ENCODE peak calls at places on chromosomes 16 and 17, in ten cellular contexts. One of them, this sample, is unnamed.

GRCh38 chr17:75457047-75457654 is 716 bp downstream of the TMEM94 start:
- DNase-seq in esophagus muscularis mucosa: no peak
- DNase-seq in suprapubic skin: no peak
- DNase-seq in stomach: peak
- DNase-seq in transverse colon: no peak
- DNase-seq in sigmoid colon: no peak
- DNase-seq in A549: peak
- DNase-seq in H1: peak
- DNase-seq in HepG2: no peak
- DNase-seq in tibial nerve: no peak
- DNase-seq in this sample: peak

GRCh38 chr17:45314761-45315549 is 1.9 kb downstream of the MAP3K14 start:
- DNase-seq in suprapubic skin: no peak
- DNase-seq in esophagus muscularis mucosa: no peak
- DNase-seq in A549: peak
- DNase-seq in HepG2: no peak
- DNase-seq in H1: no peak
- DNase-seq in stomach: no peak
- DNase-seq in sigmoid colon: no peak
- DNase-seq in tibial nerve: no peak
- DNase-seq in transverse colon: no peak
- DNase-seq in this sample: no peak

GRCh38 chr17:61234102-61234750 is 165.4 kb upstream of the TBX2 start:
- DNase-seq in stomach: no peak
- DNase-seq in HepG2: no peak
- DNase-seq in transverse colon: no peak
- DNase-seq in suprapubic skin: no peak
- DNase-seq in sigmoid colon: no peak
- DNase-seq in esophagus muscularis mucosa: no peak
- DNase-seq in H1: no peak
- DNase-seq in A549: no peak
- DNase-seq in tibial nerve: no peak
- DNase-seq in this sample: no peak

GRCh38 chr16:78242231-78242630 is 142.8 kb downstream of the WWOX start:
- DNase-seq in esophagus muscularis mucosa: peak
- DNase-seq in suprapubic skin: no peak
- DNase-seq in stomach: no peak
- DNase-seq in tibial nerve: no peak
- DNase-seq in HepG2: peak
- DNase-seq in sigmoid colon: no peak
- DNase-seq in A549: no peak
- DNase-seq in transverse colon: no peak
- DNase-seq in H1: no peak
- DNase-seq in this sample: no peak

GRCh38 chr16:74830646-74831045 is 56.0 kb upstream of the FA2H start:
- DNase-seq in A549: no peak
- DNase-seq in H1: no peak
- DNase-seq in stomach: no peak
- DNase-seq in sigmoid colon: no peak
- DNase-seq in tibial nerve: no peak
- DNase-seq in suprapubic skin: no peak
- DNase-seq in esophagus muscularis mucosa: no peak
- DNase-seq in transverse colon: no peak
- DNase-seq in HepG2: no peak
- DNase-seq in this sample: no peak

GRCh38 chr17:55577687-55578086 is 66.4 kb upstream of the SMIM36 start:
- DNase-seq in transverse colon: no peak
- DNase-seq in sigmoid colon: no peak
- DNase-seq in A549: no peak
- DNase-seq in HepG2: no peak
- DNase-seq in stomach: no peak
- DNase-seq in H1: no peak
- DNase-seq in esophagus muscularis mucosa: no peak
- DNase-seq in suprapubic skin: no peak
- DNase-seq in tibial nerve: no peak
- DNase-seq in this sample: peak

GRCh38 chr17:17682293-17682736 is 1.1 kb downstream of the RAI1 start:
- DNase-seq in stomach: peak
- DNase-seq in HepG2: no peak
- DNase-seq in H1: no peak
- DNase-seq in suprapubic skin: no peak
- DNase-seq in sigmoid colon: peak
- DNase-seq in transverse colon: peak
- DNase-seq in tibial nerve: no peak
- DNase-seq in A549: peak
- DNase-seq in esophagus muscularis mucosa: no peak
- DNase-seq in this sample: peak

GRCh38 chr17:44108440-44109311 is 14.8 kb downstream of the HDAC5 start:
- DNase-seq in HepG2: peak
- DNase-seq in A549: peak
- DNase-seq in sigmoid colon: peak
- DNase-seq in tibial nerve: peak
- DNase-seq in stomach: peak
- DNase-seq in esophagus muscularis mucosa: peak
- DNase-seq in suprapubic skin: peak
- DNase-seq in H1: no peak
- DNase-seq in transverse colon: peak
- DNase-seq in this sample: peak

GRCh38 chr17:82737981-82738877 is 2.8 kb downstream of the FN3K start:
- DNase-seq in A549: no peak
- DNase-seq in suprapubic skin: no peak
- DNase-seq in sigmoid colon: no peak
- DNase-seq in tibial nerve: no peak
- DNase-seq in HepG2: peak
- DNase-seq in transverse colon: no peak
- DNase-seq in esophagus muscularis mucosa: no peak
- DNase-seq in H1: no peak
- DNase-seq in stomach: peak
- DNase-seq in this sample: peak

GRCh38 chr16:20137194-20137593 is 63.5 kb upstream of the GPR139 start:
- DNase-seq in HepG2: no peak
- DNase-seq in H1: no peak
- DNase-seq in tibial nerve: no peak
- DNase-seq in stomach: no peak
- DNase-seq in esophagus muscularis mucosa: no peak
- DNase-seq in transverse colon: no peak
- DNase-seq in A549: no peak
- DNase-seq in suprapubic skin: no peak
- DNase-seq in sigmoid colon: no peak
- DNase-seq in this sample: no peak

GRCh38 chr16:30948087-30948955 is 547 bp upstream of the ORAI3 start:
- DNase-seq in suprapubic skin: peak
- DNase-seq in sigmoid colon: peak
- DNase-seq in HepG2: peak
- DNase-seq in A549: peak
- DNase-seq in stomach: peak
- DNase-seq in H1: peak
- DNase-seq in transverse colon: peak
- DNase-seq in tibial nerve: peak
- DNase-seq in esophagus muscularis mucosa: peak
- DNase-seq in this sample: peak

GRCh38 chr16:54932737-54933254 is 2.1 kb downstream of the IRX5 start:
- DNase-seq in stomach: no peak
- DNase-seq in A549: no peak
- DNase-seq in suprapubic skin: no peak
- DNase-seq in transverse colon: no peak
- DNase-seq in sigmoid colon: no peak
- DNase-seq in H1: peak
- DNase-seq in tibial nerve: no peak
- DNase-seq in HepG2: no peak
- DNase-seq in esophagus muscularis mucosa: no peak
- DNase-seq in this sample: no peak

GRCh38 chr16:64754279-64754678 is 367.6 kb downstream of the CDH11 start:
- DNase-seq in esophagus muscularis mucosa: no peak
- DNase-seq in A549: no peak
- DNase-seq in transverse colon: no peak
- DNase-seq in tibial nerve: no peak
- DNase-seq in suprapubic skin: no peak
- DNase-seq in stomach: no peak
- DNase-seq in HepG2: no peak
- DNase-seq in sigmoid colon: no peak
- DNase-seq in H1: no peak
- DNase-seq in this sample: no peak

GRCh38 chr17:37849617-37849972 is 74.6 kb upstream of the TBC1D3K start:
- DNase-seq in transverse colon: no peak
- DNase-seq in A549: no peak
- DNase-seq in tibial nerve: no peak
- DNase-seq in esophagus muscularis mucosa: no peak
- DNase-seq in HepG2: no peak
- DNase-seq in stomach: no peak
- DNase-seq in H1: no peak
- DNase-seq in sigmoid colon: no peak
- DNase-seq in suprapubic skin: no peak
- DNase-seq in this sample: no peak

GRCh38 chr17:81488276-81488860 is 24.2 kb downstream of the ACTG1 start:
- DNase-seq in HepG2: no peak
- DNase-seq in H1: no peak
- DNase-seq in esophagus muscularis mucosa: no peak
- DNase-seq in transverse colon: no peak
- DNase-seq in suprapubic skin: no peak
- DNase-seq in sigmoid colon: no peak
- DNase-seq in A549: no peak
- DNase-seq in stomach: no peak
- DNase-seq in tibial nerve: no peak
- DNase-seq in this sample: no peak

GRCh38 chr16:1099224-1100083 is 3.4 kb upstream of the C1QTNF8 start:
- DNase-seq in transverse colon: no peak
- DNase-seq in H1: no peak
- DNase-seq in tibial nerve: no peak
- DNase-seq in esophagus muscularis mucosa: no peak
- DNase-seq in stomach: no peak
- DNase-seq in HepG2: no peak
- DNase-seq in suprapubic skin: no peak
- DNase-seq in sigmoid colon: no peak
- DNase-seq in A549: no peak
- DNase-seq in this sample: no peak

GRCh38 chr16:12057276-12057675 is 80.7 kb downstream of the SNX29 start:
- DNase-seq in suprapubic skin: peak
- DNase-seq in A549: no peak
- DNase-seq in sigmoid colon: peak
- DNase-seq in transverse colon: peak
- DNase-seq in HepG2: no peak
- DNase-seq in esophagus muscularis mucosa: no peak
- DNase-seq in H1: no peak
- DNase-seq in stomach: no peak
- DNase-seq in tibial nerve: no peak
- DNase-seq in this sample: no peak

DNA sequence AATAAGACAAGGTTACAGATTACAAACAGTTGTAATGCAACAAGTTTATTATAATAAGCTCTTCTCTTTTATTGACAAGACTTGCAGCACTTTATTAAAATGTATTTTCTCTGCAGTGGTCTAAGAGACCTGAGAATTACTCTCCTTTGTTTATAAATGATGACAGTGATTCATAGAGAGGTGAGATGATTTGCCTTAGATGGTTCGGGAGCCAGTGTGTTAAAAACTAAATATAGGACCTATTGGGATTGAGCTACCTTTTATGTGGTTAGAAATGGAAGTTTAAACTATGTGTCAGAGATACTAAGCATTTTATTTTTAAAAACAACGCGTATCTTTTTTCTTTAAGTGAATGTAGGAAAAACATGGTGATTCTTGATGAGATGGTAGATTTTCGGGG is 2.9 kb upstream of the KRTAP3-3 start:
- DNase-seq in tibial nerve: no peak
- DNase-seq in sigmoid colon: no peak
- DNase-seq in A549: no peak
- DNase-seq in HepG2: no peak
- DNase-seq in esophagus muscularis mucosa: no peak
- DNase-seq in H1: no peak
- DNase-seq in suprapubic skin: no peak
- DNase-seq in stomach: no peak
- DNase-seq in transverse colon: no peak
- DNase-seq in this sample: no peak
- TF ChIP-seq EP300 in tibial nerve: no peak
- TF ChIP-seq EP300 in sigmoid colon: no peak
- TF ChIP-seq EP300 in A549: no peak
- TF ChIP-seq EP300 in HepG2: no peak
- TF ChIP-seq EP300 in esophagus muscularis mucosa: no peak
- TF ChIP-seq EP300 in H1: no peak
- TF ChIP-seq EP300 in suprapubic skin: no peak
- TF ChIP-seq EP300 in stomach: no peak
- TF ChIP-seq EP300 in transverse colon: no peak
- TF ChIP-seq EP300 in this sample: no peak

DNA sequence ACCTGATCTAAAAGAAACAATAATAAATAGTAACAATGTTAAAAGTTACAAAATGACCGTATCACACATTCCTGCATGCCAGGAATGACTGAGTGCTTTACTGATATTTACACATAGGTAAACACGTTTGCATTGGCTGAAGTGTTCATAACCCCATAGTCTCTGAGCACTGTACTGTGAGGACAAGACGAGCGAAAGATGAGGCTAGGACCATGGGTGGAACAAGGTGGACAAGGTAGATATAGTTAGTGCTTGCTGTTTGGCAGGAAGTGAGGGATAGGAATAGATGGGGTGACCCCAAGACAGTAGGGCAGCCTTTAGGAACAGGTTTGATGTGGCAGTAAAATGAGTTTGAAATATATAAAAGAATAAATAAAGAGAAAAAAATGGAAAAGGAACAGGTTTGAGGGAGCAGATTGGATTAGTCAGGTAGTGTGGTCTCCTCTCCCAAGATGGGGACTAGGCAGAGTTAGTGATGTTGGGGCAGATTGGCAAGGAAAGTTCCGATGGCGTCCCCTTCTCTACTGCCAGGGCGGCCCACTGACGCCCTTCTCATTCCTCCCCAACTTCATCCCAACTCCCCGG is 453 bp upstream of the E2F4 start:
- DNase-seq in H1: no peak
- DNase-seq in sigmoid colon: no peak
- DNase-seq in HepG2: no peak
- DNase-seq in stomach: no peak
- DNase-seq in A549: no peak
- DNase-seq in transverse colon: no peak
- DNase-seq in tibial nerve: no peak
- DNase-seq in esophagus muscularis mucosa: no peak
- DNase-seq in suprapubic skin: no peak
- DNase-seq in this sample: no peak
- H3K4me3 ChIP-seq in H1: no peak
- H3K4me3 ChIP-seq in sigmoid colon: no peak
- H3K4me3 ChIP-seq in HepG2: peak
- H3K4me3 ChIP-seq in stomach: peak
- H3K4me3 ChIP-seq in A549: peak
- H3K4me3 ChIP-seq in transverse colon: no peak
- H3K4me3 ChIP-seq in tibial nerve: peak
- H3K4me3 ChIP-seq in esophagus muscularis mucosa: peak
- H3K4me3 ChIP-seq in suprapubic skin: peak
- H3K4me3 ChIP-seq in this sample: peak

GRCh38 chr17:49213803-49214202 is 3.3 kb downstream of the ABI3 start:
- DNase-seq in sigmoid colon: no peak
- DNase-seq in HepG2: no peak
- DNase-seq in H1: no peak
- DNase-seq in suprapubic skin: no peak
- DNase-seq in stomach: no peak
- DNase-seq in tibial nerve: no peak
- DNase-seq in A549: no peak
- DNase-seq in transverse colon: no peak
- DNase-seq in esophagus muscularis mucosa: no peak
- DNase-seq in this sample: no peak
- H3K27ac ChIP-seq in sigmoid colon: no peak
- H3K27ac ChIP-seq in HepG2: no peak
- H3K27ac ChIP-seq in H1: no peak
- H3K27ac ChIP-seq in suprapubic skin: no peak
- H3K27ac ChIP-seq in stomach: no peak
- H3K27ac ChIP-seq in tibial nerve: peak
- H3K27ac ChIP-seq in A549: no peak
- H3K27ac ChIP-seq in transverse colon: peak
- H3K27ac ChIP-seq in esophagus muscularis mucosa: no peak
- H3K27ac ChIP-seq in this sample: no peak

GRCh38 chr17:73160980-73161630 is 3.7 kb upstream of the SSTR2 start:
- DNase-seq in stomach: no peak
- DNase-seq in sigmoid colon: no peak
- DNase-seq in A549: no peak
- DNase-seq in tibial nerve: no peak
- DNase-seq in suprapubic skin: no peak
- DNase-seq in H1: no peak
- DNase-seq in HepG2: no peak
- DNase-seq in esophagus muscularis mucosa: no peak
- DNase-seq in transverse colon: no peak
- DNase-seq in this sample: no peak
- TF ChIP-seq EP300 in stomach: no peak
- TF ChIP-seq EP300 in sigmoid colon: no peak
- TF ChIP-seq EP300 in A549: no peak
- TF ChIP-seq EP300 in tibial nerve: no peak
- TF ChIP-seq EP300 in suprapubic skin: no peak
- TF ChIP-seq EP300 in H1: no peak
- TF ChIP-seq EP300 in HepG2: no peak
- TF ChIP-seq EP300 in esophagus muscularis mucosa: no peak
- TF ChIP-seq EP300 in transverse colon: no peak
- TF ChIP-seq EP300 in this sample: no peak

This sample was measured in ovary.